ENCODE peak calls at places on chromosomes 11 and 22, in eight cellular contexts. One of them, this sample, is unnamed.

GRCh38 chr11:86106916-86107315 is 38.0 kb upstream of the PICALM start:
- DNase-seq in endothelial cell of umbilical vein: no peak
- DNase-seq in A549: no peak
- DNase-seq in tibial nerve: no peak
- DNase-seq in sigmoid colon: no peak
- DNase-seq in erythroblast: no peak
- DNase-seq in uterus: no peak
- DNase-seq in ovary: no peak
- DNase-seq in this sample: no peak

GRCh38 chr11:84438565-84438964 is 1152.4 kb upstream of the CCDC90B start:
- DNase-seq in erythroblast: no peak
- DNase-seq in endothelial cell of umbilical vein: no peak
- DNase-seq in sigmoid colon: no peak
- DNase-seq in ovary: no peak
- DNase-seq in uterus: no peak
- DNase-seq in A549: no peak
- DNase-seq in tibial nerve: no peak
- DNase-seq in this sample: no peak

GRCh38 chr11:119445850-119446249 is 22.9 kb upstream of the THY1 start:
- DNase-seq in ovary: no peak
- DNase-seq in A549: no peak
- DNase-seq in erythroblast: no peak
- DNase-seq in sigmoid colon: no peak
- DNase-seq in tibial nerve: no peak
- DNase-seq in uterus: no peak
- DNase-seq in endothelial cell of umbilical vein: no peak
- DNase-seq in this sample: no peak

GRCh38 chr11:35483131-35483800 is 42.1 kb downstream of the PAMR1 start:
- DNase-seq in endothelial cell of umbilical vein: no peak
- DNase-seq in ovary: no peak
- DNase-seq in erythroblast: no peak
- DNase-seq in uterus: no peak
- DNase-seq in sigmoid colon: no peak
- DNase-seq in A549: no peak
- DNase-seq in tibial nerve: no peak
- DNase-seq in this sample: no peak

GRCh38 chr11:130512662-130513061 is 64.2 kb downstream of the ADAMTS15 start:
- DNase-seq in uterus: no peak
- DNase-seq in A549: no peak
- DNase-seq in ovary: no peak
- DNase-seq in erythroblast: no peak
- DNase-seq in sigmoid colon: no peak
- DNase-seq in endothelial cell of umbilical vein: no peak
- DNase-seq in tibial nerve: no peak
- DNase-seq in this sample: no peak

GRCh38 chr22:48689206-48689605 is 1138.5 kb downstream of the BRD1 start:
- DNase-seq in ovary: no peak
- DNase-seq in erythroblast: no peak
- DNase-seq in A549: no peak
- DNase-seq in endothelial cell of umbilical vein: no peak
- DNase-seq in tibial nerve: no peak
- DNase-seq in sigmoid colon: no peak
- DNase-seq in uterus: no peak
- DNase-seq in this sample: no peak

GRCh38 chr11:117005758-117006157 is 92.5 kb downstream of the SIK3 start:
- DNase-seq in A549: no peak
- DNase-seq in sigmoid colon: no peak
- DNase-seq in erythroblast: no peak
- DNase-seq in tibial nerve: no peak
- DNase-seq in uterus: no peak
- DNase-seq in ovary: no peak
- DNase-seq in endothelial cell of umbilical vein: no peak
- DNase-seq in this sample: no peak

GRCh38 chr11:65917434-65918210 is 1.2 kb downstream of the C11orf68 start:
- DNase-seq in erythroblast: no peak
- DNase-seq in sigmoid colon: no peak
- DNase-seq in uterus: peak; percentile 34
- DNase-seq in ovary: peak; percentile 56
- DNase-seq in tibial nerve: no peak
- DNase-seq in endothelial cell of umbilical vein: no peak
- DNase-seq in A549: no peak
- DNase-seq in this sample: no peak

GRCh38 chr11:132632641-132633124 is 899.6 kb downstream of the OPCML start:
- DNase-seq in A549: peak; percentile 7
- DNase-seq in sigmoid colon: no peak
- DNase-seq in uterus: no peak
- DNase-seq in ovary: no peak
- DNase-seq in tibial nerve: no peak
- DNase-seq in erythroblast: peak; percentile 81
- DNase-seq in endothelial cell of umbilical vein: peak; percentile 28
- DNase-seq in this sample: no peak

GRCh38 chr11:32575070-32575469 is 8.6 kb upstream of the EIF3M start:
- DNase-seq in uterus: no peak
- DNase-seq in A549: no peak
- DNase-seq in sigmoid colon: no peak
- DNase-seq in ovary: no peak
- DNase-seq in erythroblast: no peak
- DNase-seq in tibial nerve: no peak
- DNase-seq in endothelial cell of umbilical vein: no peak
- DNase-seq in this sample: no peak

GRCh38 chr11:92330114-92330513 is 105.5 kb downstream of the FAT3 start:
- DNase-seq in tibial nerve: no peak
- DNase-seq in A549: no peak
- DNase-seq in endothelial cell of umbilical vein: no peak
- DNase-seq in ovary: no peak
- DNase-seq in sigmoid colon: no peak
- DNase-seq in erythroblast: no peak
- DNase-seq in uterus: no peak
- DNase-seq in this sample: no peak

GRCh38 chr11:65576232-65576866 is 496 bp downstream of the EHBP1L1 start:
- DNase-seq in A549: no peak
- DNase-seq in ovary: peak; percentile 68
- DNase-seq in endothelial cell of umbilical vein: no peak
- DNase-seq in tibial nerve: no peak
- DNase-seq in sigmoid colon: peak; percentile 84
- DNase-seq in erythroblast: no peak
- DNase-seq in uterus: peak; percentile 56
- DNase-seq in this sample: no peak

GRCh38 chr22:47277001-47277400 is 514.6 kb downstream of the TBC1D22A start:
- DNase-seq in ovary: no peak
- DNase-seq in tibial nerve: no peak
- DNase-seq in uterus: no peak
- DNase-seq in A549: no peak
- DNase-seq in erythroblast: no peak
- DNase-seq in sigmoid colon: peak; percentile 61
- DNase-seq in endothelial cell of umbilical vein: no peak
- DNase-seq in this sample: no peak

GRCh38 chr11:108906329-108906728 is 241.5 kb downstream of the DDX10 start:
- DNase-seq in ovary: no peak
- DNase-seq in A549: peak; percentile 47
- DNase-seq in uterus: no peak
- DNase-seq in sigmoid colon: no peak
- DNase-seq in erythroblast: no peak
- DNase-seq in tibial nerve: no peak
- DNase-seq in endothelial cell of umbilical vein: peak; percentile 97
- DNase-seq in this sample: no peak

GRCh38 chr11:45754261-45754709 is 50.7 kb upstream of the SLC35C1 start:
- DNase-seq in uterus: peak; percentile 27
- DNase-seq in tibial nerve: no peak
- DNase-seq in ovary: no peak
- DNase-seq in A549: no peak
- DNase-seq in sigmoid colon: no peak
- DNase-seq in endothelial cell of umbilical vein: no peak
- DNase-seq in erythroblast: no peak
- DNase-seq in this sample: no peak

GRCh38 chr11:47161134-47161854 is 15.4 kb downstream of the ARFGAP2 start:
- DNase-seq in uterus: peak; percentile 62
- DNase-seq in sigmoid colon: peak; percentile 81
- DNase-seq in endothelial cell of umbilical vein: peak; percentile 52
- DNase-seq in erythroblast: peak; percentile 85
- DNase-seq in tibial nerve: peak; percentile 69
- DNase-seq in ovary: peak; percentile 60
- DNase-seq in A549: peak; percentile 75
- DNase-seq in this sample: peak; percentile 71
- TF ChIP-seq POLR2A in uterus: no peak
- TF ChIP-seq POLR2A in sigmoid colon: no peak
- TF ChIP-seq POLR2A in endothelial cell of umbilical vein: no peak
- TF ChIP-seq POLR2A in erythroblast: no peak
- TF ChIP-seq POLR2A in tibial nerve: no peak
- TF ChIP-seq POLR2A in ovary: no peak
- TF ChIP-seq POLR2A in A549: no peak
- TF ChIP-seq POLR2A in this sample: no peak

GRCh38 chr11:126086248-126086647 is 23.6 kb upstream of the CDON start:
- DNase-seq in endothelial cell of umbilical vein: no peak
- DNase-seq in A549: no peak
- DNase-seq in ovary: no peak
- DNase-seq in tibial nerve: no peak
- DNase-seq in erythroblast: no peak
- DNase-seq in sigmoid colon: no peak
- DNase-seq in uterus: no peak
- DNase-seq in this sample: no peak
- TF ChIP-seq POLR2A in endothelial cell of umbilical vein: no peak
- TF ChIP-seq POLR2A in A549: no peak
- TF ChIP-seq POLR2A in ovary: no peak
- TF ChIP-seq POLR2A in tibial nerve: no peak
- TF ChIP-seq POLR2A in erythroblast: no peak
- TF ChIP-seq POLR2A in sigmoid colon: no peak
- TF ChIP-seq POLR2A in uterus: no peak
- TF ChIP-seq POLR2A in this sample: no peak

GRCh38 chr11:14380947-14381555 is 22.1 kb upstream of the RRAS2 start:
- DNase-seq in A549: peak; percentile 58
- DNase-seq in endothelial cell of umbilical vein: peak; percentile 73
- DNase-seq in ovary: peak; percentile 80
- DNase-seq in tibial nerve: peak; percentile 58
- DNase-seq in uterus: peak; percentile 71
- DNase-seq in sigmoid colon: peak; percentile 87
- DNase-seq in erythroblast: peak; percentile 14
- DNase-seq in this sample: peak; percentile 83
- TF ChIP-seq POLR2A in A549: peak; percentile 76
- TF ChIP-seq POLR2A in endothelial cell of umbilical vein: peak; percentile 60
- TF ChIP-seq POLR2A in ovary: no peak
- TF ChIP-seq POLR2A in tibial nerve: no peak
- TF ChIP-seq POLR2A in uterus: no peak
- TF ChIP-seq POLR2A in sigmoid colon: no peak
- TF ChIP-seq POLR2A in erythroblast: no peak
- TF ChIP-seq POLR2A in this sample: no peak

DNA sequence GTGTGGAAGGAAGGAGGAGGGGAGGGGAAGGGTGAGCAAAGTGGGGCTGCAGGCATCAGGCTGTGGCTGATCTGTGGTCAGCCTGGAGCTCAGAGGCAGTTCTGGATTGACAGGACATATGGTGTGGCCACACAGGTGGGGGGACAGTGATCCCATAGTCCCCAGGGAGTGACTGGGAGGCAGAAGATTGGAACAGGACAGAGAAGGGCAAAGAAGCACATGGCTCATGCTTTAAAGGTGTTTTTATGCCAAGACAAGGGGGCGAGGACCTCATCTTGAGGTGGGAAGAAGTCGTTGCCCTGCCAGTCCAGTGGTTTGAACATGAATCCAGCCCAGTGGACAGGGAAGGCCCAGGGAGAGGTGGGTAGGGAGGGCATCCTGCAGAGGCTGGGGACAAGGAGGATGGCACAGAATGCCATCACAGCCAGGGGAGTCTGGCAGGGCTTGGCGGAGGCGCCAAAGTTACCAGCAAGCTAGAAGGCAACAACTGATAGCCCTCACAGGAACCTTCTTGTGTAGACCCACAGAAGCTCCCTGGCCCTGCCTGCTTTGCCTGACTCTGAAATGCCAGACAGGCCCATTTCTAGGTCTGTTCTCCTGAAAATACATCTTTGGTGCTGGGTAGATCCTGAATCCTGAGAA is 3.1 kb downstream of the BET1L start:
- DNase-seq in sigmoid colon: peak; percentile 58
- DNase-seq in uterus: no peak
- DNase-seq in A549: no peak
- DNase-seq in ovary: peak; percentile 13
- DNase-seq in endothelial cell of umbilical vein: no peak
- DNase-seq in erythroblast: no peak
- DNase-seq in tibial nerve: no peak
- DNase-seq in this sample: peak; percentile 16
- TF ChIP-seq POLR2A in sigmoid colon: no peak
- TF ChIP-seq POLR2A in uterus: no peak
- TF ChIP-seq POLR2A in A549: no peak
- TF ChIP-seq POLR2A in ovary: no peak
- TF ChIP-seq POLR2A in endothelial cell of umbilical vein: no peak
- TF ChIP-seq POLR2A in erythroblast: no peak
- TF ChIP-seq POLR2A in tibial nerve: no peak
- TF ChIP-seq POLR2A in this sample: no peak

DNA sequence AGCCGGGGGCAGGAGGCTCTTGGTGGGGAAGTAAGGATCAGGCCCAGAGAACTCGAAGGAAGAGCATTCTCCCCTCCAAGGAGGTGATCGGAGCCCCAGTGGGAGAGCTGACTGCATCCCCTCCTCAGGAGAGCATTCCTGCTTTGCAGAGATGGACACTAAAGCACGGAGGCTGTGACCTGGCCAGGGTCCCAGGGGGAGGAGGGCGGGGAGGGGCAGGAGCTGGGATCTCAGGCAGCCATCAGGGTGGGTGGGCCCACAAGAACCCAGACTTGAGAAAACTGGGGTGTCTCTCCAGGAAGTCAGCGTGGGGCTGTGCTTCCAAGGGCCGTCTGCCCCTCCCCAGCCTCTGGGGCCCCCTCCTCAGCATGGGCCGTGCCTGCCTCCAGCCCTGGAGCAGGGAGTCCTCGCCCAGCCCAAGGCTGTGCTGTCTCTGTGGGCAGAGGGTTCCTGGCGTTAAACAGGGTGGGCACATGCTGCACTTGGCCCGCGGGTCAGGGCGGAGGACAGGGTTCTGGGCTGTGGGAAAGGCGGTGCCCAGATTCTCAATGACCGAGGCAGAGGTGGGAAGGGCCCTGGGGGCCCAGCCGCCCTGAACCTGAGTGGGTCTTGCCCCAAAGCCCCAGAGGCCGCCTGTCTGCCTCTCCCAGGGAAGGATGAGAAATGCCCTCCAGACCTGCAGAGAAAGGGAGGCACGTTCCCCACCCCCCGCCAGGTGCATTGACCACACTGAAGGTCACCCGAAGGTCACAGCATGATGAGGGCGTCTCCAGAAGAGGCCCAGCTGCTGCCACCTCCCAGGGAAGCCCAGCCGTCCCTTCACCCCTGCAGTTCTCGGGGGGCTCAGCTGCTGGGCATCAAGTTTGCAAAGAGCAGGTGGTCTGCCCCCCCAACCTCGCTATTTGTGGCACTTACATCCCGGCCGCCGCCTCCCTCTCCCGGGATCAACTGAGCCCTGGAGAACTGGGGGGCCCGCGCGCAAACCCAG is 643 bp downstream of the CEND1 start:
- DNase-seq in A549: no peak
- DNase-seq in tibial nerve: no peak
- DNase-seq in endothelial cell of umbilical vein: no peak
- DNase-seq in ovary: no peak
- DNase-seq in sigmoid colon: no peak
- DNase-seq in uterus: no peak
- DNase-seq in erythroblast: no peak
- DNase-seq in this sample: no peak
- TF ChIP-seq POLR2A in A549: no peak
- TF ChIP-seq POLR2A in tibial nerve: no peak
- TF ChIP-seq POLR2A in endothelial cell of umbilical vein: no peak
- TF ChIP-seq POLR2A in ovary: no peak
- TF ChIP-seq POLR2A in sigmoid colon: no peak
- TF ChIP-seq POLR2A in uterus: no peak
- TF ChIP-seq POLR2A in erythroblast: no peak
- TF ChIP-seq POLR2A in this sample: no peak

This sample was measured in stomach.